ENCODE peak calls at places on chromosome 5, in four cellular contexts. R is G401, L is GDM1, X is heart left ventricle. J is an unnamed sample.

GRCh38 chr5:134440185-134440755 is 28.6 kb upstream of the CDKN2AIPNL start:
- DNase-seq in R (no peak), L (no peak), X (no peak), J (no peak)

GRCh38 chr5:79573983-79574890 is 38.0 kb upstream of the TENT2 start:
- DNase-seq in R (no peak), L (no peak), X (no peak), J (no peak)

GRCh38 chr5:68141494-68141893 is 74.1 kb upstream of the PIK3R1 start:
- DNase-seq in R (no peak), L (no peak), X (no peak), J (no peak)

GRCh38 chr5:133947431-133947841 is 21.0 kb downstream of the C5orf15 start:
- DNase-seq in R (no peak), L (no peak), X (no peak), J (peak)

GRCh38 chr5:98651715-98652114 is 121.7 kb upstream of the RGMB start:
- DNase-seq in R (no peak), L (no peak), X (no peak), J (no peak)

GRCh38 chr5:173486826-173487225 is 129.6 kb downstream of the BOD1 start:
- DNase-seq in R (no peak), L (no peak), X (no peak), J (no peak)

GRCh38 chr5:177431317-177432142 is 5.1 kb downstream of the GRK6 start:
- DNase-seq in R (peak), L (no peak), X (peak), J (no peak)

GRCh38 chr5:31537856-31538255 is 5.8 kb downstream of the C5orf22 start:
- DNase-seq in R (no peak), L (no peak), X (no peak), J (peak)

GRCh38 chr5:66351822-66352221 is 207.7 kb downstream of the SREK1 start:
- DNase-seq in R (no peak), L (no peak), X (no peak), J (no peak)

GRCh38 chr5:168747987-168748777 is 169.0 kb upstream of the PANK3 start:
- DNase-seq in R (peak), L (no peak), X (peak), J (peak)

GRCh38 chr5:124114911-124115310 is 602.9 kb downstream of the CSNK1G3 start:
- DNase-seq in R (no peak), L (no peak), X (no peak), J (no peak)

GRCh38 chr5:74243634-74244033 is 396.9 kb downstream of the ENC1 start:
- DNase-seq in R (no peak), L (no peak), X (no peak), J (no peak)

GRCh38 chr5:65141487-65141886 is 340.2 kb downstream of the ADAMTS6 start:
- DNase-seq in R (no peak), L (no peak), X (no peak), J (no peak)